ENCODE peak calls at places on chromosomes 5 and 9, in five cellular contexts. G is CD4-positive, alpha-beta T cell; Q is NCI-H345; W is prostate gland; F is NCI-H460. K is an unnamed sample.

GRCh38 chr9:113533335-113534225 is 70.1 kb downstream of the RGS3 start:
- DNase-seq in W (no peak), Q (no peak), G (no peak), F (no peak), K (peak)

GRCh38 chr5:62457071-62457470 is 44.5 kb downstream of the IPO11 start:
- DNase-seq in G (no peak), W (no peak), Q (no peak), F (no peak), K (no peak)

GRCh38 chr9:93598647-93599241 is 22.4 kb downstream of the PHF2 start:
- DNase-seq in G (no peak), Q (peak), F (no peak), W (no peak), K (no peak)

GRCh38 chr5:96432245-96433065 is 593 bp downstream of the PCSK1 start:
- DNase-seq in F (no peak), G (no peak), W (no peak), Q (peak), K (no peak)

GRCh38 chr9:106892632-106893031 is 29.7 kb downstream of the ZNF462 start:
- DNase-seq in Q (no peak), G (no peak), W (no peak), F (peak), K (peak)

GRCh38 chr5:16918156-16918555 is 17.9 kb downstream of the MYO10 start:
- DNase-seq in W (no peak), Q (no peak), F (no peak), G (no peak), K (no peak)

GRCh38 chr5:54517174-54517511 is 416 bp upstream of the SNX18 start:
- DNase-seq in W (peak), F (no peak), Q (no peak), G (no peak), K (no peak)

GRCh38 chr9:4344946-4345345 is 45.1 kb upstream of the GLIS3 start:
- DNase-seq in Q (no peak), W (no peak), G (no peak), F (no peak), K (no peak)

GRCh38 chr9:128252317-128253139 is 23.3 kb downstream of the GOLGA2 start:
- DNase-seq in Q (no peak), W (no peak), F (no peak), G (no peak), K (no peak)

GRCh38 chr9:79555474-79555873 is 16.3 kb upstream of the TLE4 start:
- DNase-seq in W (no peak), Q (no peak), F (no peak), G (no peak), K (no peak)

GRCh38 chr5:165502893-165503696 is 1997.7 kb downstream of the MAT2B start:
- DNase-seq in W (no peak), Q (no peak), G (no peak), F (no peak), K (no peak)

GRCh38 chr5:57692582-57693487 is 210.2 kb upstream of the ACTBL2 start:
- DNase-seq in F (peak), G (no peak), W (no peak), Q (no peak), K (peak)